ENCODE peak calls at places on chromosomes 16 and 17, in ten cellular contexts. R is prostate gland, M is stomach, X is heart left ventricle, Q is sigmoid colon, A is mammary epithelial cell, T is right lobe of liver, J is tibial nerve, Z is psoas muscle, F is A673. H is an unnamed sample.

GRCh38 chr16:3013998-3014690 is 1.4 kb downstream of the CLDN9 start:
- DNase-seq in T (no peak), A (no peak), Z (no peak), Q (no peak), M (no peak), J (no peak), R (no peak), X (no peak), F (no peak), H (no peak)

GRCh38 chr16:73054732-73055481 is 7.0 kb upstream of the ZFHX3 start:
- DNase-seq in Z (no peak), X (no peak), Q (peak; percentile 27), R (no peak), A (peak; percentile 60), J (no peak), F (peak; percentile 34), T (no peak), M (no peak), H (no peak)

GRCh38 chr17:38745545-38745944 is 2.6 kb downstream of the PCGF2 start:
- DNase-seq in M (no peak), X (no peak), R (no peak), A (no peak), T (no peak), F (peak; percentile 61), J (no peak), Q (no peak), Z (peak; percentile 53), H (peak; percentile 67)

GRCh38 chr16:19777061-19777460 is 59.0 kb downstream of the IQCK start:
- DNase-seq in Z (no peak), J (no peak), A (no peak), T (no peak), R (no peak), M (no peak), Q (no peak), F (no peak), X (no peak), H (no peak)

GRCh38 chr16:75111514-75112280 is 4.9 kb downstream of the LDHD start:
- DNase-seq in T (no peak), J (no peak), M (no peak), A (no peak), F (no peak), Z (peak; percentile 59), Q (no peak), X (peak; percentile 58), R (no peak), H (no peak)

GRCh38 chr17:47978324-47978723 is 7.4 kb downstream of the CDK5RAP3 start:
- DNase-seq in M (peak; percentile 61), Z (peak; percentile 69), R (peak; percentile 37), J (no peak), A (peak; percentile 26), F (peak; percentile 82), Q (peak; percentile 72), X (peak; percentile 62), T (no peak), H (peak; percentile 59)

GRCh38 chr17:36940313-36941264 is 3.3 kb downstream of the LHX1 start:
- DNase-seq in J (no peak), Q (no peak), R (no peak), Z (no peak), M (no peak), X (no peak), T (no peak), F (no peak), A (no peak), H (no peak)

GRCh38 chr17:50887705-50888245 is 21.6 kb upstream of the TOB1 start:
- DNase-seq in Q (no peak), M (peak; percentile 5), A (no peak), R (no peak), F (no peak), T (no peak), J (no peak), Z (no peak), X (no peak), H (no peak)

GRCh38 chr16:15988268-15989013 is 39.0 kb downstream of the ABCC1 start:
- DNase-seq in T (no peak), X (no peak), A (no peak), Q (no peak), R (no peak), Z (peak; percentile 37), F (no peak), M (no peak), J (no peak), H (no peak)

GRCh38 chr17:35577826-35578194 is 561 bp downstream of the PEX12 start:
- DNase-seq in A (peak; percentile 12), X (no peak), Q (no peak), Z (no peak), F (no peak), R (no peak), T (no peak), J (no peak), M (no peak), H (peak; percentile 13)

GRCh38 chr17:77618731-77619130 is 339.8 kb upstream of the TNRC6C start:
- DNase-seq in X (no peak), M (no peak), Q (no peak), R (no peak), A (no peak), Z (no peak), F (no peak), J (no peak), T (peak; percentile 19), H (no peak)

GRCh38 chr17:49624896-49625295 is 49.2 kb downstream of the NXPH3 start:
- DNase-seq in M (no peak), R (no peak), A (no peak), F (no peak), Z (no peak), Q (no peak), J (no peak), T (no peak), X (no peak), H (no peak)

GRCh38 chr17:36197389-36197708 is 791 bp upstream of the CCL3L1 start:
- DNase-seq in Q (no peak), Z (no peak), F (no peak), R (no peak), A (no peak), J (no peak), X (no peak), M (no peak), T (no peak), H (no peak)

GRCh38 chr17:74148446-74148845 is 55.0 kb upstream of the RPL38 start:
- DNase-seq in M (no peak), J (no peak), F (no peak), A (no peak), Q (no peak), Z (no peak), X (peak; percentile 6), R (no peak), T (peak; percentile 5), H (no peak)

GRCh38 chr17:17235212-17236174 is 1.5 kb downstream of the FLCN start:
- DNase-seq in X (no peak), M (no peak), R (no peak), J (no peak), Z (peak; percentile 69), T (no peak), F (no peak), Q (no peak), A (peak; percentile 48), H (peak; percentile 75)

GRCh38 chr16:48583075-48584065 is 26.6 kb downstream of the N4BP1 start:
- DNase-seq in R (no peak), Z (no peak), F (no peak), M (no peak), T (no peak), J (no peak), Q (no peak), X (no peak), A (no peak), H (peak; percentile 36)

GRCh38 chr17:47649153-47649971 is at the start of gene KPNB1:
- DNase-seq in F (peak; percentile 99), X (peak; percentile 99), J (peak; percentile 98), M (peak; percentile 99), Q (peak; percentile 100), A (peak; percentile 100), T (peak; percentile 100), R (peak; percentile 100), Z (peak; percentile 100), H (peak; percentile 100)

GRCh38 chr16:47228241-47228640 is 84.5 kb upstream of the NETO2 start:
- DNase-seq in Z (no peak), F (no peak), Q (no peak), R (no peak), M (no peak), J (no peak), T (no peak), X (no peak), A (no peak), H (no peak)

GRCh38 chr16:57694556-57695377 is at the start of gene DRC7:
- DNase-seq in X (peak; percentile 29), R (no peak), J (no peak), Q (no peak), F (peak; percentile 63), T (peak; percentile 84), Z (no peak), A (peak; percentile 29), M (peak; percentile 57), H (peak; percentile 34)

GRCh38 chr17:2655526-2655925 is 56.0 kb downstream of the CLUH start:
- DNase-seq in Z (no peak), F (no peak), M (no peak), Q (no peak), X (no peak), T (no peak), A (no peak), J (no peak), R (no peak), H (no peak)
- TF ChIP-seq CTCF in Z (no peak), F (no peak), M (no peak), Q (no peak), X (no peak), T (no peak), A (no peak), J (no peak), R (no peak), H (no peak)

DNA sequence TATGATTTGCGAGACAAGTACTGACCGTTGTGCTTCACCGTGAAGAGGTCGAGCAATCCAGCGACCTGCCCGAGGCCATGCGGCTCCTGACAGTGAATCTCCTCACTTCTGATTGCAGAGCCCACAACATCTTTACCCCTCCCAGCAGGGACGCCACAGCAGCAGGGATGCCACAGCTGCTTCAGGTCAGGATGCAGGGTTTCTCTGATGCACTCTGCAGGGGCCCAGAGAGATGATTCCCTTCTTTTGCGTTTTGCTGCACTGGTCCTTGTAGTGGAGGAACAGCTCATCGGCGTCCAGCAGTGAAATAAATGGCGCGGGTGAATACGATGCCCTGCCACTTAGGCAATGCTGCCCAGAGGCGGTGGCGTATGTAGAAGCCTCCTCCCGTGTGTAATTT is 5.6 kb downstream of the KIAA0513 start:
- DNase-seq in X (no peak), J (no peak), A (no peak), M (no peak), F (no peak), Q (no peak), T (no peak), Z (peak; percentile 41), R (no peak), H (no peak)
- H3K27ac ChIP-seq in X (no peak overlapping the region), J (no peak overlapping the region), A (no peak overlapping the region), M (no peak overlapping the region), F (no peak overlapping the region), Q (no peak overlapping the region), T (no peak overlapping the region), Z (no peak overlapping the region), R (no peak overlapping the region), H (no peak overlapping the region)

GRCh38 chr16:370980-371728 is 816 bp upstream of the MRPL28 start:
- DNase-seq in J (no peak), R (no peak), F (no peak), Z (no peak), X (no peak), Q (peak; percentile 70), A (no peak), M (no peak), T (no peak), H (peak; percentile 24)
- H3K36me3 ChIP-seq in J (peaks cover 4% of the 10 kb centered on the region), R (peaks cover 32% of the 10 kb centered on the region), F (peaks cover 23% of the 10 kb centered on the region), Z (peaks cover 76% of the 10 kb centered on the region), X (peaks cover 73% of the 10 kb centered on the region), Q (peaks cover 14% of the 10 kb centered on the region), A (peaks cover 10% of the 10 kb centered on the region), M (peaks cover 78% of the 10 kb centered on the region), T (no peaks in the 10 kb centered on the region), H (peaks cover 45% of the 10 kb centered on the region)

GRCh38 chr16:71637398-71637797 is 11.4 kb downstream of the MARVELD3 start:
- DNase-seq in F (peak; percentile 98), A (no peak), Q (no peak), X (peak; percentile 42), J (no peak), R (no peak), Z (no peak), T (no peak), M (no peak), H (no peak)
- TF ChIP-seq CTCF in F (no peak), A (no peak), Q (no peak), X (no peak), J (no peak), R (no peak), Z (no peak), T (no peak), M (no peak), H (no peak)

H was measured in thyroid gland.